ENCODE peak calls at places on chromosome 21, in seven cellular contexts. O, E, Y, T, Z, K and D are unnamed samples.

GRCh38 chr21:27954806-27955205 is 987.9 kb upstream of the ADAMTS5 start:
- DNase-seq in Z (no peak), T (no peak), Y (no peak), E (no peak), K (no peak), O (no peak), D (no peak)

GRCh38 chr21:34693192-34693810 is 24.5 kb downstream of the CLIC6 start:
- DNase-seq in O (peak), Y (no peak), T (peak), Z (peak), E (peak), K (peak), D (no peak)

GRCh38 chr21:43768868-43769167 is 7.3 kb downstream of the CSTB start:
- DNase-seq in K (peak), E (no peak), T (no peak), Y (no peak), O (peak), Z (no peak), D (no peak)

GRCh38 chr21:28771790-28772501 is 220.7 kb downstream of the LTN1 start:
- DNase-seq in T (no peak), E (no peak), Y (no peak), K (no peak), O (peak), Z (no peak), D (no peak)

GRCh38 chr21:28142692-28143091 is 850.0 kb downstream of the LTN1 start:
- DNase-seq in E (no peak), O (no peak), K (no peak), Z (no peak), T (peak), Y (peak), D (no peak)

GRCh38 chr21:15788847-15789548 is 59.2 kb downstream of the USP25 start:
- DNase-seq in Z (no peak), K (no peak), Y (no peak), O (no peak), E (no peak), T (peak), D (no peak)

GRCh38 chr21:46429754-46430681 is 28.7 kb upstream of the DIP2A start:
- DNase-seq in O (no peak), Z (no peak), K (peak), T (no peak), E (no peak), Y (no peak), D (no peak)

GRCh38 chr21:15967661-15968060 is 237.9 kb downstream of the USP25 start:
- DNase-seq in Y (no peak), T (peak), E (no peak), Z (no peak), K (no peak), O (no peak), D (no peak)

GRCh38 chr21:15455819-15456462 is 273.8 kb upstream of the USP25 start:
- DNase-seq in O (no peak), T (no peak), Z (no peak), K (no peak), E (no peak), Y (no peak), D (no peak)

GRCh38 chr21:38494254-38494648 is 4.0 kb downstream of the ERG start:
- DNase-seq in K (no peak), T (no peak), Z (no peak), Y (no peak), O (no peak), E (no peak), D (no peak)

GRCh38 chr21:38490411-38491020 is 7.8 kb downstream of the ERG start:
- DNase-seq in E (no peak), Z (no peak), K (no peak), Y (no peak), T (no peak), O (no peak), D (no peak)

GRCh38 chr21:38491536-38491935 is 6.7 kb downstream of the ERG start:
- DNase-seq in Z (no peak), E (no peak), Y (no peak), T (no peak), O (no peak), K (no peak), D (no peak)

GRCh38 chr21:38493549-38494253 is 4.6 kb downstream of the ERG start:
- DNase-seq in O (no peak), K (no peak), Y (no peak), Z (no peak), T (no peak), E (no peak), D (no peak)

GRCh38 chr21:38492002-38492401 is 6.3 kb downstream of the ERG start:
- DNase-seq in T (no peak), E (no peak), K (no peak), O (no peak), Y (no peak), Z (no peak), D (no peak)
- TF ChIP-seq CTCF in T (no peak), E (no peak), K (no peak), O (no peak), Y (no peak), Z (no peak), D (no peak)

DNA sequence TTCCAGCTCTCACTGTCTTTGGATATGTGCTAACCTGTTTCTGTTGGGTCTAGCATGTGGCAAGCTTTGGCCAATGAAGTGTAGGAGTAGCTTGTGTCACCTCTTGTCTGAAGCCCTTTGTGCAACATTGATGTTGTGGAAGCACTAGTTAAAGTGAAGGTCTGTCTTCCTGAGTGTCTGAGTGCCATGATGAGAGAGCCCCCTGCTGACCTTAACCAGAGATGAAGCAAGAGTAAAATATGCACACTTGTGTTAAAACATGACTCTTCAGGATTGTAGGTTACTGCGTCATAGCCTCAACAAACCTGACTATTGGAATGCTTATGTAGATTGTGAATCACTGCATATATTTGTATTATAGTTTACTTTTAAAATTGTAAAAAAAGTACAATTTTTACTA is 103.7 kb downstream of the NCAM2 start:
- DNase-seq in E (peak), Z (no peak), Y (peak), T (no peak), O (no peak), K (peak), D (no peak)
- TF ChIP-seq CTCF in E (peak), Z (no peak), Y (peak), T (no peak), O (no peak), K (peak), D (peak)

GRCh38 chr21:45357436-45358260 is 47.3 kb upstream of the COL18A1 start:
- DNase-seq in Y (no peak), E (no peak), O (no peak), K (peak), Z (no peak), T (peak), D (no peak)
- TF ChIP-seq CTCF in Y (no peak), E (peak), O (no peak), K (peak), Z (no peak), T (no peak), D (peak)

DNA sequence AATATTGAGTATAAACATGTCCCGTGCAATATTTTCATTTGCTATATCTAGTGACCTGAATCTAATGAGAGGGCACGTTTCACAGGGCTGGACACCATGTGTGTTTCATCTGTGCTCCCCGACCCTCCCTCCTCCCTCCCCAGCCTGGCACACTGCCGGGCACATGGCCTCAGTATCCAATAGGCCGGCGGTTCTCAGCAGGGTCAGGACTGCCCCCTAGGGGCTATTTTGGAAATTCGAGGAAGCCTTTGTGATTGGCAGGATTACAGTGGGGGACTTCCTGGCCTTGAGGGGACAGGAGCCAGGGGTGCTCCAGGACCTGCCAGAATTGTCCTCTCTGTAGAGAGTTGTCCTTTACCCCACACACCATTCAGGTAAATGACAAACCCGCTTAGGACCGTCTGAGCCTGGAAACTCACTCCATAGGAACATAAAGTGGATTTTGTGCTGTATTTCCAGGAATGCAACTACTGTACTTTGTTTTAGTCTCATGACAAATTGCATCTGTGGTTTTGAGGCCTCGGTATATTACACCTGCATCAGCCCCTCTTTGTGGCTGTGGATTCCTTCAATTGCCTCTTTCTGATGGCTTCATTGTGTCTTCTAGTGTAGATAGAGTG is 109.5 kb upstream of the SIM2 start:
- DNase-seq in O (no peak), K (peak), Y (peak), T (peak), Z (no peak), E (peak), D (no peak)
- TF ChIP-seq CTCF in O (peak), K (peak), Y (peak), T (peak), Z (no peak), E (peak), D (peak)

GRCh38 chr21:33078907-33079582 is 9.1 kb downstream of the OLIG1 start:
- DNase-seq in E (peak), Y (peak), Z (no peak), K (no peak), T (peak), O (peak), D (no peak)
- TF ChIP-seq CTCF in E (peak), Y (no peak), Z (no peak), K (no peak), T (no peak), O (no peak), D (no peak)

DNA sequence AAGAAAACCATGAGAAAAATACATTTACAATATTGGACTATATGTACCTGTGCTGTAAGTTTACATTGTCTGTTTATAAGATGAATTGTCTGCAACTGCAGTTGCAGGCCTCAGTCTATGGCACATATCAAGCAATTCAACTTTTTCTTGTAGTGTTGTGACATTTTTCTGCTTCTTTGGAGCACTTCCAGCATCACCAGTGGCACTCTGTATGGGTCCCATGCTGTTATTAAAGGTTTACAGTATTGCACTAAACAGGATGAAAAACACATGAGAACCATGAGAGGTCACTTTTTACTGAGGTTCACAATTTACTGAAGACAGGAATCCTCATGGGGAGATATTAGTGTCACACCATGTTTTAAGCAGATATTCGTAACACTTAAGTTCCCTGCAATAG is 118.6 kb downstream of the GRIK1 start:
- DNase-seq in E (no peak), O (no peak), K (no peak), T (no peak), Z (no peak), Y (no peak), D (no peak)
- TF ChIP-seq CTCF in E (no peak), O (no peak), K (no peak), T (no peak), Z (no peak), Y (no peak), D (no peak)

DNA sequence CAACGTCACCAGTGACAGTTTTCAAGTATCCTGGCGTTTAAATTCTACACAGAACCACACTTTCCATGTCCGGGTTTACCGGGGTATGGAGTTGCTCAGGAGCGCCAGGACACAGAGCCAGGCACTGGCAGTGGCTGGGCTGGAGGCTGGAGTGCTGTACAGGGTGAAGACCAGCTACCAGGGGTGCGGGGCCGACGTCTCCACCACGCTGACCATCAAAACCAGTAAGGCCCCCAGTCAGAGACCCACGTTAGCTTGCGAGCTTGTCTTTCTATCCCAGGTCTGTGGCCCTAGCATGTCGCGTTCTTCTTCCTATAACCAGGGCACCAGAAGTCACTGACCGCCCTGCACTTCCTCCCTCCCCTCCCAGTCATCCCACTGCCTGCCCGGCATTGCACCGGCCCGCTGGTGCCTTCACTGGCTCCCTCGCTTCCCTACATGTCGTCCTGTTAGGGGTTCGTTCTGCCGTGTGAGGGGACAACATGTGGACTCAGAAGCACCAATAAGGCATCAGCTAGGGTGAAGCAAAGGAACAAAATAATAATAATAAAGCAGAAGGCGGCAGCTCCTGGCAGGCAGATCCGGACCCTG is 27.9 kb downstream of the UMODL1 start:
- DNase-seq in T (no peak), E (no peak), Y (no peak), K (no peak), O (no peak), Z (no peak), D (no peak)
- TF ChIP-seq CTCF in T (no peak), E (no peak), Y (no peak), K (no peak), O (no peak), Z (no peak), D (no peak)

GRCh38 chr21:45408271-45408791 is 3.4 kb downstream of the COL18A1 start:
- DNase-seq in O (no peak), Z (no peak), K (peak), T (no peak), E (no peak), Y (no peak), D (no peak)

GRCh38 chr21:45405271-45405818 is 380 bp downstream of the COL18A1 start:
- DNase-seq in K (peak), O (peak), T (no peak), E (peak), Y (no peak), Z (no peak), D (no peak)

GRCh38 chr21:45407629-45408247 is 2.8 kb downstream of the COL18A1 start:
- DNase-seq in Z (no peak), T (peak), Y (no peak), O (peak), K (peak), E (no peak), D (no peak)

GRCh38 chr21:45405819-45406762 is 1.1 kb downstream of the COL18A1 start:
- DNase-seq in K (peak), O (peak), Z (no peak), Y (no peak), E (no peak), T (peak), D (no peak)

DNA sequence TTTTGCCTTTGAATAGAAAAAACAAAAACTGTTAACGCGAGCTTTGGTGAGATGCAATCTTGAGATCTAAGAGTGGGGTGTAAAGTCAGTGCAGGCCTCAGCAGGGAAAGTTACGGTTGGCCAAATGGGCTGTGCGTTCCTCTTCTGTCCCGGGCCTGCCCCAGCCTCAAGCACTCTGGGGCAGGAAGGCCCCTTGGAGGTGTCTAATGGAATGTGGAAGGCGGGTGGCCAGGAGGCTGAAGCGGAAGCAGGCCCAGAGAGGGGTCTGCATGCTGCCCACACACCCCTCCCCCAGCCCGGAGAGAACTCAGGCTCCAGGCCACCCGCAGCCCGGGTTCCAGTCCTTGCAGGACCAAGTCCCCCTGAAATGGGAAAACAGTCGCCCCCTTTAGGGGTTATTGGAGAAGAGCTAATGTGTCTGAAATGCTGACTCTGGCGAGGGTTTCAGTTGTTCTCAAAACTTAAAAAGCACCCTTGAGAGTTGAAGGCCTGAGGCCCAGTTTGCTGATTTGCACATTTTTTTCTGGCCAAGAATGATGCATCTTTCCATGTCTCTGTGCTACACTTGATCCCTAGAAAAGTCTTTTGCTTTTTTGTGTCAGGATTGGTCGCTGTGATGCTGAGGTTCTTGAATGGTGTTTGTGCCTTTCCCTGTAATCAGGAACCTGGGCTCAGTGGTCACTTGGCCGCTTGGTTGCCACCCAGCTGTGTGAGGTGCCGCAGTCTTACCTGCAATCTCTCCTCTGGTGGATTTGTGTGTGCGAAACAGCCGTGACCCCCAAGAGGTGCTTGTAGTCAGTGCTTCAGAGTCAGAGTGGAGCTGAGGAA is 2.0 kb downstream of the COL18A1 start:
- DNase-seq in E (no peak), Y (no peak), K (peak), T (no peak), O (no peak), Z (no peak), D (no peak)
- TF ChIP-seq CTCF in E (peak), Y (no peak), K (peak), T (no peak), O (no peak), Z (no peak), D (no peak)

DNA sequence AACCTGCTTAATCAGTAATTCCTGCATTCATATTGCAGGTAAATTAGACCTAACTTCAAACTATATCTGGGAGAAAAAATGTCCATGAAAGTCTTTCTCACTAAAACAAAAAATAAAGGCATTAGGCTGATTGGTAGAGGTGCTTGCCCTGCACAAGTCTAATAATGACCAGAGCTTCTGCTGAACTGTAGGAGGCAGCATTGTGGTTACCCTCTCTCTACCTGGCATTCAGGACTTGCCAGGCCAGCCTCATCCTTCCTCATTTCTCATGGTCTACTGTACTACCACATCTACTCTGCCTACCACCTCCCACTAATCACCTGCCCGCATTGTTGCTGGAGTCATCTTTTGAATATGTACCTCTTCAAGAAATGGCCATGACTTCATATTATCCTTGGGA is 60.8 kb upstream of the KRTAP11-1 start:
- DNase-seq in Z (no peak), E (no peak), O (no peak), Y (no peak), K (no peak), T (no peak), D (no peak)
- TF ChIP-seq CTCF in Z (no peak), E (no peak), O (no peak), Y (no peak), K (peak), T (no peak), D (no peak)

GRCh38 chr21:21751286-21751685 is 753.1 kb downstream of the NCAM2 start:
- DNase-seq in K (no peak), Z (no peak), T (peak), E (no peak), Y (no peak), O (no peak), D (no peak)
- TF ChIP-seq CTCF in K (no peak), Z (no peak), T (peak), E (no peak), Y (no peak), O (no peak), D (no peak)